ENCODE peak calls at places on chromosomes 3 and 15, in six cellular contexts. One of them, this sample, is unnamed.

GRCh38 chr3:50380375-50381085 is 21.2 kb upstream of the TMEM115 start:
- DNase-seq in CD8-positive, alpha-beta T cell: no peak
- DNase-seq in lower lobe of right lung: no peak
- DNase-seq in DND-41: no peak
- DNase-seq in uterus: no peak
- DNase-seq in activated CD8-positive, alpha-beta T cell treated with anti-CD3 and anti-CD28 coated beads for 36 hours: no peak
- DNase-seq in this sample: no peak

GRCh38 chr3:196694202-196694638 is 17.8 kb downstream of the CEP19 start:
- DNase-seq in DND-41: no peak
- DNase-seq in CD8-positive, alpha-beta T cell: peak
- DNase-seq in uterus: no peak
- DNase-seq in activated CD8-positive, alpha-beta T cell treated with anti-CD3 and anti-CD28 coated beads for 36 hours: peak
- DNase-seq in lower lobe of right lung: no peak
- DNase-seq in this sample: peak

GRCh38 chr3:45547764-45548683 is 46.5 kb upstream of the LIMD1 start:
- DNase-seq in DND-41: no peak
- DNase-seq in lower lobe of right lung: no peak
- DNase-seq in activated CD8-positive, alpha-beta T cell treated with anti-CD3 and anti-CD28 coated beads for 36 hours: no peak
- DNase-seq in CD8-positive, alpha-beta T cell: no peak
- DNase-seq in uterus: no peak
- DNase-seq in this sample: no peak

GRCh38 chr3:8837172-8837571 is 67.8 kb upstream of the OXTR start:
- DNase-seq in activated CD8-positive, alpha-beta T cell treated with anti-CD3 and anti-CD28 coated beads for 36 hours: no peak
- DNase-seq in uterus: no peak
- DNase-seq in DND-41: no peak
- DNase-seq in CD8-positive, alpha-beta T cell: no peak
- DNase-seq in lower lobe of right lung: no peak
- DNase-seq in this sample: peak

GRCh38 chr3:21641959-21642358 is 109.1 kb downstream of the ZNF385D start:
- DNase-seq in CD8-positive, alpha-beta T cell: no peak
- DNase-seq in activated CD8-positive, alpha-beta T cell treated with anti-CD3 and anti-CD28 coated beads for 36 hours: no peak
- DNase-seq in DND-41: no peak
- DNase-seq in lower lobe of right lung: no peak
- DNase-seq in uterus: no peak
- DNase-seq in this sample: no peak

GRCh38 chr3:53238051-53238850 is 17.6 kb downstream of the TKT start:
- DNase-seq in CD8-positive, alpha-beta T cell: no peak
- DNase-seq in lower lobe of right lung: no peak
- DNase-seq in activated CD8-positive, alpha-beta T cell treated with anti-CD3 and anti-CD28 coated beads for 36 hours: no peak
- DNase-seq in DND-41: no peak
- DNase-seq in uterus: no peak
- DNase-seq in this sample: no peak

GRCh38 chr3:197511130-197511529 is 44.6 kb downstream of the BDH1 start:
- DNase-seq in DND-41: no peak
- DNase-seq in uterus: no peak
- DNase-seq in CD8-positive, alpha-beta T cell: no peak
- DNase-seq in lower lobe of right lung: peak
- DNase-seq in activated CD8-positive, alpha-beta T cell treated with anti-CD3 and anti-CD28 coated beads for 36 hours: no peak
- DNase-seq in this sample: no peak

GRCh38 chr3:64141476-64141875 is 83.8 kb downstream of the PRICKLE2 start:
- DNase-seq in lower lobe of right lung: no peak
- DNase-seq in uterus: no peak
- DNase-seq in activated CD8-positive, alpha-beta T cell treated with anti-CD3 and anti-CD28 coated beads for 36 hours: no peak
- DNase-seq in DND-41: no peak
- DNase-seq in CD8-positive, alpha-beta T cell: no peak
- DNase-seq in this sample: no peak

GRCh38 chr3:69231929-69232437 is 109.6 kb upstream of the LMOD3 start:
- DNase-seq in uterus: no peak
- DNase-seq in DND-41: no peak
- DNase-seq in CD8-positive, alpha-beta T cell: no peak
- DNase-seq in lower lobe of right lung: no peak
- DNase-seq in activated CD8-positive, alpha-beta T cell treated with anti-CD3 and anti-CD28 coated beads for 36 hours: no peak
- DNase-seq in this sample: no peak

GRCh38 chr3:12588674-12589054 is 31.8 kb downstream of the MKRN2 start:
- DNase-seq in activated CD8-positive, alpha-beta T cell treated with anti-CD3 and anti-CD28 coated beads for 36 hours: no peak
- DNase-seq in CD8-positive, alpha-beta T cell: no peak
- DNase-seq in DND-41: no peak
- DNase-seq in uterus: no peak
- DNase-seq in lower lobe of right lung: no peak
- DNase-seq in this sample: no peak

GRCh38 chr15:89740137-89740536 is 10.9 kb downstream of the MESP1 start:
- DNase-seq in activated CD8-positive, alpha-beta T cell treated with anti-CD3 and anti-CD28 coated beads for 36 hours: peak
- DNase-seq in uterus: peak
- DNase-seq in CD8-positive, alpha-beta T cell: peak
- DNase-seq in lower lobe of right lung: no peak
- DNase-seq in DND-41: peak
- DNase-seq in this sample: no peak

GRCh38 chr15:101258238-101259144 is 6.6 kb upstream of the CHSY1 start:
- DNase-seq in lower lobe of right lung: no peak
- DNase-seq in CD8-positive, alpha-beta T cell: peak
- DNase-seq in uterus: peak
- DNase-seq in DND-41: peak
- DNase-seq in activated CD8-positive, alpha-beta T cell treated with anti-CD3 and anti-CD28 coated beads for 36 hours: peak
- DNase-seq in this sample: no peak

GRCh38 chr3:98892263-98892662 is 9.2 kb downstream of the DCBLD2 start:
- DNase-seq in DND-41: no peak
- DNase-seq in uterus: no peak
- DNase-seq in activated CD8-positive, alpha-beta T cell treated with anti-CD3 and anti-CD28 coated beads for 36 hours: no peak
- DNase-seq in CD8-positive, alpha-beta T cell: no peak
- DNase-seq in lower lobe of right lung: no peak
- DNase-seq in this sample: no peak

GRCh38 chr3:126170073-126170916 is 10.1 kb downstream of the ALDH1L1 start:
- DNase-seq in lower lobe of right lung: no peak
- DNase-seq in activated CD8-positive, alpha-beta T cell treated with anti-CD3 and anti-CD28 coated beads for 36 hours: no peak
- DNase-seq in CD8-positive, alpha-beta T cell: no peak
- DNase-seq in DND-41: no peak
- DNase-seq in uterus: no peak
- DNase-seq in this sample: no peak

GRCh38 chr15:96337991-96338771 is 7.7 kb downstream of the NR2F2 start:
- DNase-seq in lower lobe of right lung: no peak
- DNase-seq in CD8-positive, alpha-beta T cell: no peak
- DNase-seq in activated CD8-positive, alpha-beta T cell treated with anti-CD3 and anti-CD28 coated beads for 36 hours: no peak
- DNase-seq in uterus: no peak
- DNase-seq in DND-41: no peak
- DNase-seq in this sample: no peak

GRCh38 chr15:71551566-71551965 is 258.8 kb upstream of the NR2E3 start:
- DNase-seq in CD8-positive, alpha-beta T cell: no peak
- DNase-seq in uterus: no peak
- DNase-seq in DND-41: no peak
- DNase-seq in activated CD8-positive, alpha-beta T cell treated with anti-CD3 and anti-CD28 coated beads for 36 hours: no peak
- DNase-seq in lower lobe of right lung: no peak
- DNase-seq in this sample: no peak

GRCh38 chr15:74138642-74139041 is 8.3 kb downstream of the ISLR2 start:
- DNase-seq in uterus: no peak
- DNase-seq in DND-41: no peak
- DNase-seq in lower lobe of right lung: no peak
- DNase-seq in CD8-positive, alpha-beta T cell: no peak
- DNase-seq in activated CD8-positive, alpha-beta T cell treated with anti-CD3 and anti-CD28 coated beads for 36 hours: no peak
- DNase-seq in this sample: no peak

GRCh38 chr15:74146277-74146800 is 16.0 kb downstream of the ISLR2 start:
- DNase-seq in uterus: no peak
- DNase-seq in DND-41: no peak
- DNase-seq in CD8-positive, alpha-beta T cell: no peak
- DNase-seq in activated CD8-positive, alpha-beta T cell treated with anti-CD3 and anti-CD28 coated beads for 36 hours: no peak
- DNase-seq in lower lobe of right lung: no peak
- DNase-seq in this sample: no peak

GRCh38 chr15:74140445-74140761 is 10.0 kb downstream of the ISLR2 start:
- DNase-seq in uterus: no peak
- DNase-seq in DND-41: no peak
- DNase-seq in activated CD8-positive, alpha-beta T cell treated with anti-CD3 and anti-CD28 coated beads for 36 hours: no peak
- DNase-seq in lower lobe of right lung: no peak
- DNase-seq in CD8-positive, alpha-beta T cell: no peak
- DNase-seq in this sample: no peak

GRCh38 chr15:74141591-74141990 is 11.2 kb downstream of the ISLR2 start:
- DNase-seq in uterus: no peak
- DNase-seq in lower lobe of right lung: no peak
- DNase-seq in activated CD8-positive, alpha-beta T cell treated with anti-CD3 and anti-CD28 coated beads for 36 hours: no peak
- DNase-seq in CD8-positive, alpha-beta T cell: no peak
- DNase-seq in DND-41: no peak
- DNase-seq in this sample: no peak

DNA sequence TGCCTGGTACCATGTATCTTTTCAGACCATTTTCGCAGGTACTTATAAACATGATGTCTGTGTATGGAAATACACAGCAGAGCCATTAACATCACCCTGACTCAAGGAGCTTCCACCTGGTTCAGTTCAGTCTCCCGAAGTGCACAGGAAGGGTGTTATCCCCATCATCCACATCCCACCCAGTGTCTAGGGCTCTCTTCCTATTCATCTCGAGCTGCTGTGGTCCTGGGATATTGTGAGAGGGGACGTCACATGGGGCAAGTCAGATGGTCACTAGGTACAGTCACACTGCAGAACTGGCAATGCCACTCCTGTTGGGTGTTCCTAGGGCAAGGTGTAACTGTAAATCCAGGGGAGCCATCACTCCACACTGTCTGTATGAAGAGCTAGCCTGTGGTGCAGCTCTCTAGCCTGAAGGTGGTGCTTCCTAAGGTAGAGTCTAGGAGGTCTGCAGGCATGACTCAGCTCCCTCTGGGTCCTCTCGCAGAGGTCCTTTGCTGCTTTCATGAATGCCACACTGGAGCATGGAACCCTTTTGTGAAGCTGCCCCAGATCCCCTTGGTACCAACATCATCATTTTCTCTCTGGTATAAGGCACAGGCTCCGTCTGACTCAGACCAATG is 13.9 kb downstream of the ISLR2 start:
- DNase-seq in CD8-positive, alpha-beta T cell: no peak
- DNase-seq in lower lobe of right lung: no peak
- DNase-seq in activated CD8-positive, alpha-beta T cell treated with anti-CD3 and anti-CD28 coated beads for 36 hours: no peak
- DNase-seq in uterus: no peak
- DNase-seq in DND-41: no peak
- DNase-seq in this sample: no peak
- TF ChIP-seq CTCF in CD8-positive, alpha-beta T cell: no peak
- TF ChIP-seq CTCF in lower lobe of right lung: no peak
- TF ChIP-seq CTCF in activated CD8-positive, alpha-beta T cell treated with anti-CD3 and anti-CD28 coated beads for 36 hours: no peak
- TF ChIP-seq CTCF in uterus: no peak
- TF ChIP-seq CTCF in DND-41: no peak
- TF ChIP-seq CTCF in this sample: no peak

GRCh38 chr3:28268989-28269388 is 27.6 kb downstream of the CMC1 start:
- DNase-seq in uterus: no peak
- DNase-seq in lower lobe of right lung: no peak
- DNase-seq in activated CD8-positive, alpha-beta T cell treated with anti-CD3 and anti-CD28 coated beads for 36 hours: no peak
- DNase-seq in DND-41: no peak
- DNase-seq in CD8-positive, alpha-beta T cell: no peak
- DNase-seq in this sample: no peak
- TF ChIP-seq CTCF in uterus: no peak
- TF ChIP-seq CTCF in lower lobe of right lung: no peak
- TF ChIP-seq CTCF in activated CD8-positive, alpha-beta T cell treated with anti-CD3 and anti-CD28 coated beads for 36 hours: no peak
- TF ChIP-seq CTCF in DND-41: peak
- TF ChIP-seq CTCF in CD8-positive, alpha-beta T cell: peak
- TF ChIP-seq CTCF in this sample: peak

GRCh38 chr3:15243822-15244482 is 37.9 kb downstream of the CAPN7 start:
- DNase-seq in lower lobe of right lung: no peak
- DNase-seq in DND-41: no peak
- DNase-seq in activated CD8-positive, alpha-beta T cell treated with anti-CD3 and anti-CD28 coated beads for 36 hours: no peak
- DNase-seq in CD8-positive, alpha-beta T cell: no peak
- DNase-seq in uterus: no peak
- DNase-seq in this sample: no peak

GRCh38 chr3:15246186-15246585 is 40.1 kb downstream of the CAPN7 start:
- DNase-seq in uterus: no peak
- DNase-seq in DND-41: no peak
- DNase-seq in lower lobe of right lung: no peak
- DNase-seq in activated CD8-positive, alpha-beta T cell treated with anti-CD3 and anti-CD28 coated beads for 36 hours: no peak
- DNase-seq in CD8-positive, alpha-beta T cell: no peak
- DNase-seq in this sample: no peak

GRCh38 chr3:15241341-15241740 is 35.3 kb downstream of the CAPN7 start:
- DNase-seq in uterus: peak
- DNase-seq in activated CD8-positive, alpha-beta T cell treated with anti-CD3 and anti-CD28 coated beads for 36 hours: peak
- DNase-seq in lower lobe of right lung: no peak
- DNase-seq in CD8-positive, alpha-beta T cell: peak
- DNase-seq in DND-41: peak
- DNase-seq in this sample: no peak
- TF ChIP-seq CTCF in uterus: peak
- TF ChIP-seq CTCF in activated CD8-positive, alpha-beta T cell treated with anti-CD3 and anti-CD28 coated beads for 36 hours: peak
- TF ChIP-seq CTCF in lower lobe of right lung: peak
- TF ChIP-seq CTCF in CD8-positive, alpha-beta T cell: no peak
- TF ChIP-seq CTCF in DND-41: peak
- TF ChIP-seq CTCF in this sample: peak

DNA sequence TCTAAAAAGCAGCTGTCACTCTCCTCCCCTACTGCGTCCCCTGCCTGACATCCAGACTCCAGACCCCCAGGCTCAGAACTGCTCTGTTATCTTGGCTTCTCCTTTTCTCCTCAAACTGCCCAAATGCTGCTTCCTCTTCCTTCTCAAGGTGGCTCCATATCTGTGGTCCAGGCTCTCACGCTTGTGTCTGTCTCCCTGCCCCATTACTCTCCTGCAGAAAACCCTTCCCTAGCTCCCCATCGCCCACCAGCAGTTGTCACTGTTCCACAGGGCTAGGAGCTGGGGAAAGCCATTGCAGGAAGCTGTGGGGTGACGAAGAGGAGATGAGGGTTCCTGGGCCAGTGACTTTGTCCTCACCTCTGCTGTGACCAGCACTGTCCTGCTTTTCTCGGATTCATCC is 30.7 kb upstream of the CGNL1 start:
- DNase-seq in DND-41: no peak
- DNase-seq in CD8-positive, alpha-beta T cell: no peak
- DNase-seq in uterus: no peak
- DNase-seq in activated CD8-positive, alpha-beta T cell treated with anti-CD3 and anti-CD28 coated beads for 36 hours: no peak
- DNase-seq in lower lobe of right lung: no peak
- DNase-seq in this sample: no peak
- TF ChIP-seq CTCF in DND-41: peak
- TF ChIP-seq CTCF in CD8-positive, alpha-beta T cell: no peak
- TF ChIP-seq CTCF in uterus: peak
- TF ChIP-seq CTCF in activated CD8-positive, alpha-beta T cell treated with anti-CD3 and anti-CD28 coated beads for 36 hours: no peak
- TF ChIP-seq CTCF in lower lobe of right lung: no peak
- TF ChIP-seq CTCF in this sample: peak

GRCh38 chr15:72796515-72797337 is 13.2 kb upstream of the ADPGK start:
- DNase-seq in activated CD8-positive, alpha-beta T cell treated with anti-CD3 and anti-CD28 coated beads for 36 hours: peak
- DNase-seq in CD8-positive, alpha-beta T cell: peak
- DNase-seq in uterus: no peak
- DNase-seq in lower lobe of right lung: peak
- DNase-seq in DND-41: no peak
- DNase-seq in this sample: no peak
- TF ChIP-seq CTCF in activated CD8-positive, alpha-beta T cell treated with anti-CD3 and anti-CD28 coated beads for 36 hours: peak
- TF ChIP-seq CTCF in CD8-positive, alpha-beta T cell: peak
- TF ChIP-seq CTCF in uterus: peak
- TF ChIP-seq CTCF in lower lobe of right lung: peak
- TF ChIP-seq CTCF in DND-41: peak
- TF ChIP-seq CTCF in this sample: peak

GRCh38 chr3:184821034-184821433 is 9.1 kb downstream of the VPS8 start:
- DNase-seq in DND-41: no peak
- DNase-seq in activated CD8-positive, alpha-beta T cell treated with anti-CD3 and anti-CD28 coated beads for 36 hours: no peak
- DNase-seq in CD8-positive, alpha-beta T cell: no peak
- DNase-seq in lower lobe of right lung: no peak
- DNase-seq in uterus: no peak
- DNase-seq in this sample: no peak

GRCh38 chr3:184820525-184820924 is 8.6 kb downstream of the VPS8 start:
- DNase-seq in lower lobe of right lung: no peak
- DNase-seq in DND-41: no peak
- DNase-seq in uterus: no peak
- DNase-seq in CD8-positive, alpha-beta T cell: no peak
- DNase-seq in activated CD8-positive, alpha-beta T cell treated with anti-CD3 and anti-CD28 coated beads for 36 hours: no peak
- DNase-seq in this sample: no peak

GRCh38 chr3:184825456-184825855 is 13.5 kb downstream of the VPS8 start:
- DNase-seq in activated CD8-positive, alpha-beta T cell treated with anti-CD3 and anti-CD28 coated beads for 36 hours: no peak
- DNase-seq in CD8-positive, alpha-beta T cell: no peak
- DNase-seq in DND-41: no peak
- DNase-seq in uterus: no peak
- DNase-seq in lower lobe of right lung: no peak
- DNase-seq in this sample: no peak

GRCh38 chr3:184822654-184823053 is 10.7 kb downstream of the VPS8 start:
- DNase-seq in DND-41: no peak
- DNase-seq in uterus: no peak
- DNase-seq in CD8-positive, alpha-beta T cell: no peak
- DNase-seq in lower lobe of right lung: no peak
- DNase-seq in activated CD8-positive, alpha-beta T cell treated with anti-CD3 and anti-CD28 coated beads for 36 hours: no peak
- DNase-seq in this sample: no peak

GRCh38 chr3:184822081-184822480 is 10.1 kb downstream of the VPS8 start:
- DNase-seq in CD8-positive, alpha-beta T cell: no peak
- DNase-seq in DND-41: no peak
- DNase-seq in uterus: no peak
- DNase-seq in lower lobe of right lung: no peak
- DNase-seq in activated CD8-positive, alpha-beta T cell treated with anti-CD3 and anti-CD28 coated beads for 36 hours: no peak
- DNase-seq in this sample: no peak
- TF ChIP-seq CTCF in CD8-positive, alpha-beta T cell: no peak
- TF ChIP-seq CTCF in DND-41: no peak
- TF ChIP-seq CTCF in uterus: no peak
- TF ChIP-seq CTCF in lower lobe of right lung: no peak
- TF ChIP-seq CTCF in activated CD8-positive, alpha-beta T cell treated with anti-CD3 and anti-CD28 coated beads for 36 hours: no peak
- TF ChIP-seq CTCF in this sample: no peak